ENCODE peak calls at places on chromosomes 4 and X, in eight cellular contexts. One of them, this sample, is unnamed. For H3K9me3, the result is how much of the 10 kb centered on the place peaks cover.

GRCh38 chrX:8731579-8732395 is at the start of gene ANOS1:
- DNase-seq in IMR-90: no peak
- DNase-seq in body of pancreas: peak
- DNase-seq in adrenal gland: peak
- DNase-seq in endothelial cell of umbilical vein: peak
- DNase-seq in tibial nerve: peak
- DNase-seq in stomach: peak
- DNase-seq in uterus: no peak
- DNase-seq in this sample: peak

GRCh38 chr4:84852081-84852480 is 114.4 kb downstream of the WDFY3 start:
- DNase-seq in IMR-90: peak
- DNase-seq in body of pancreas: no peak
- DNase-seq in adrenal gland: no peak
- DNase-seq in endothelial cell of umbilical vein: peak
- DNase-seq in tibial nerve: no peak
- DNase-seq in stomach: no peak
- DNase-seq in uterus: no peak
- DNase-seq in this sample: no peak

GRCh38 chr4:182978152-182978827 is 61.1 kb upstream of the DCTD start:
- DNase-seq in IMR-90: peak
- DNase-seq in body of pancreas: no peak
- DNase-seq in adrenal gland: no peak
- DNase-seq in endothelial cell of umbilical vein: peak
- DNase-seq in tibial nerve: no peak
- DNase-seq in stomach: no peak
- DNase-seq in uterus: no peak
- DNase-seq in this sample: no peak

GRCh38 chr4:98994474-98995182 is 893 bp upstream of the METAP1 start:
- DNase-seq in IMR-90: peak
- DNase-seq in body of pancreas: no peak
- DNase-seq in adrenal gland: no peak
- DNase-seq in endothelial cell of umbilical vein: no peak
- DNase-seq in tibial nerve: no peak
- DNase-seq in stomach: no peak
- DNase-seq in uterus: no peak
- DNase-seq in this sample: no peak

GRCh38 chr4:16227462-16227868 is 1.2 kb upstream of the TAPT1 start:
- DNase-seq in IMR-90: peak
- DNase-seq in body of pancreas: peak
- DNase-seq in adrenal gland: peak
- DNase-seq in endothelial cell of umbilical vein: peak
- DNase-seq in tibial nerve: peak
- DNase-seq in stomach: peak
- DNase-seq in uterus: peak
- DNase-seq in this sample: peak

GRCh38 chrX:47880927-47881326 is 44.2 kb downstream of the ZNF81 start:
- DNase-seq in IMR-90: no peak
- DNase-seq in body of pancreas: no peak
- DNase-seq in adrenal gland: no peak
- DNase-seq in endothelial cell of umbilical vein: no peak
- DNase-seq in tibial nerve: no peak
- DNase-seq in stomach: no peak
- DNase-seq in uterus: no peak
- DNase-seq in this sample: no peak

GRCh38 chr4:119690871-119691270 is 62.3 kb upstream of the PDE5A start:
- DNase-seq in IMR-90: no peak
- DNase-seq in body of pancreas: no peak
- DNase-seq in adrenal gland: no peak
- DNase-seq in endothelial cell of umbilical vein: no peak
- DNase-seq in tibial nerve: no peak
- DNase-seq in stomach: no peak
- DNase-seq in uterus: no peak
- DNase-seq in this sample: no peak

GRCh38 chr4:25861422-25861926 is 1.3 kb downstream of the SEL1L3 start:
- DNase-seq in IMR-90: peak
- DNase-seq in body of pancreas: no peak
- DNase-seq in adrenal gland: no peak
- DNase-seq in endothelial cell of umbilical vein: peak
- DNase-seq in tibial nerve: no peak
- DNase-seq in stomach: no peak
- DNase-seq in uterus: no peak
- DNase-seq in this sample: no peak

GRCh38 chr4:79364048-79364447 is 38.2 kb upstream of the NAA11 start:
- DNase-seq in IMR-90: no peak
- DNase-seq in body of pancreas: no peak
- DNase-seq in adrenal gland: no peak
- DNase-seq in endothelial cell of umbilical vein: no peak
- DNase-seq in tibial nerve: no peak
- DNase-seq in stomach: no peak
- DNase-seq in uterus: no peak
- DNase-seq in this sample: no peak

GRCh38 chr4:169080970-169081369 is 70.9 kb upstream of the CBR4 start:
- DNase-seq in IMR-90: peak
- DNase-seq in body of pancreas: no peak
- DNase-seq in adrenal gland: peak
- DNase-seq in endothelial cell of umbilical vein: peak
- DNase-seq in tibial nerve: peak
- DNase-seq in stomach: no peak
- DNase-seq in uterus: peak
- DNase-seq in this sample: peak

GRCh38 chr4:144494280-144494679 is 151.7 kb upstream of the HHIP start:
- DNase-seq in IMR-90: no peak
- DNase-seq in body of pancreas: no peak
- DNase-seq in adrenal gland: no peak
- DNase-seq in endothelial cell of umbilical vein: no peak
- DNase-seq in tibial nerve: no peak
- DNase-seq in stomach: no peak
- DNase-seq in uterus: no peak
- DNase-seq in this sample: no peak

GRCh38 chr4:25235401-25235800 is 1.6 kb downstream of the PI4K2B start:
- DNase-seq in IMR-90: no peak
- DNase-seq in body of pancreas: no peak
- DNase-seq in adrenal gland: no peak
- DNase-seq in endothelial cell of umbilical vein: no peak
- DNase-seq in tibial nerve: no peak
- DNase-seq in stomach: no peak
- DNase-seq in uterus: no peak
- DNase-seq in this sample: no peak

GRCh38 chrX:151359931-151360871 is 36.8 kb upstream of the VMA21 start:
- DNase-seq in IMR-90: no peak
- DNase-seq in body of pancreas: peak
- DNase-seq in adrenal gland: peak
- DNase-seq in endothelial cell of umbilical vein: peak
- DNase-seq in tibial nerve: no peak
- DNase-seq in stomach: peak
- DNase-seq in uterus: peak
- DNase-seq in this sample: peak

GRCh38 chr4:99808260-99808857 is 8.3 kb upstream of the DAPP1 start:
- DNase-seq in IMR-90: peak
- DNase-seq in body of pancreas: peak
- DNase-seq in adrenal gland: peak
- DNase-seq in endothelial cell of umbilical vein: peak
- DNase-seq in tibial nerve: peak
- DNase-seq in stomach: peak
- DNase-seq in uterus: no peak
- DNase-seq in this sample: peak

GRCh38 chrX:72045552-72046277 is 86.0 kb downstream of the RTL5 start:
- DNase-seq in IMR-90: no peak
- DNase-seq in body of pancreas: no peak
- DNase-seq in adrenal gland: no peak
- DNase-seq in endothelial cell of umbilical vein: peak
- DNase-seq in tibial nerve: no peak
- DNase-seq in stomach: no peak
- DNase-seq in uterus: no peak
- DNase-seq in this sample: no peak

GRCh38 chr4:125140966-125141495 is 173.7 kb upstream of the FAT4 start:
- DNase-seq in IMR-90: peak
- DNase-seq in body of pancreas: no peak
- DNase-seq in adrenal gland: no peak
- DNase-seq in endothelial cell of umbilical vein: no peak
- DNase-seq in tibial nerve: no peak
- DNase-seq in stomach: no peak
- DNase-seq in uterus: no peak
- DNase-seq in this sample: no peak

GRCh38 chr4:93730251-93730650 is 98.3 kb upstream of the ATOH1 start:
- DNase-seq in IMR-90: no peak
- DNase-seq in body of pancreas: no peak
- DNase-seq in adrenal gland: no peak
- DNase-seq in endothelial cell of umbilical vein: no peak
- DNase-seq in tibial nerve: no peak
- DNase-seq in stomach: no peak
- DNase-seq in uterus: no peak
- DNase-seq in this sample: no peak

GRCh38 chr4:46648088-46648744 is 258.3 kb upstream of the GABRA2 start:
- DNase-seq in IMR-90: peak
- DNase-seq in body of pancreas: no peak
- DNase-seq in adrenal gland: no peak
- DNase-seq in endothelial cell of umbilical vein: no peak
- DNase-seq in tibial nerve: no peak
- DNase-seq in stomach: no peak
- DNase-seq in uterus: no peak
- DNase-seq in this sample: no peak

GRCh38 chr4:127410201-127410600 is 222.6 kb upstream of the INTU start:
- DNase-seq in IMR-90: no peak
- DNase-seq in body of pancreas: no peak
- DNase-seq in adrenal gland: no peak
- DNase-seq in endothelial cell of umbilical vein: no peak
- DNase-seq in tibial nerve: no peak
- DNase-seq in stomach: no peak
- DNase-seq in uterus: no peak
- DNase-seq in this sample: no peak

GRCh38 chr4:108772402-108772801 is 9.5 kb upstream of the ETNPPL start:
- DNase-seq in IMR-90: no peak
- DNase-seq in body of pancreas: no peak
- DNase-seq in adrenal gland: no peak
- DNase-seq in endothelial cell of umbilical vein: no peak
- DNase-seq in tibial nerve: no peak
- DNase-seq in stomach: peak
- DNase-seq in uterus: no peak
- DNase-seq in this sample: peak
- TF ChIP-seq POLR2A in IMR-90: no peak
- TF ChIP-seq POLR2A in body of pancreas: no peak
- TF ChIP-seq POLR2A in adrenal gland: no peak
- TF ChIP-seq POLR2A in endothelial cell of umbilical vein: no peak
- TF ChIP-seq POLR2A in tibial nerve: no peak
- TF ChIP-seq POLR2A in stomach: no peak
- TF ChIP-seq POLR2A in uterus: no peak
- TF ChIP-seq POLR2A in this sample: no peak

DNA sequence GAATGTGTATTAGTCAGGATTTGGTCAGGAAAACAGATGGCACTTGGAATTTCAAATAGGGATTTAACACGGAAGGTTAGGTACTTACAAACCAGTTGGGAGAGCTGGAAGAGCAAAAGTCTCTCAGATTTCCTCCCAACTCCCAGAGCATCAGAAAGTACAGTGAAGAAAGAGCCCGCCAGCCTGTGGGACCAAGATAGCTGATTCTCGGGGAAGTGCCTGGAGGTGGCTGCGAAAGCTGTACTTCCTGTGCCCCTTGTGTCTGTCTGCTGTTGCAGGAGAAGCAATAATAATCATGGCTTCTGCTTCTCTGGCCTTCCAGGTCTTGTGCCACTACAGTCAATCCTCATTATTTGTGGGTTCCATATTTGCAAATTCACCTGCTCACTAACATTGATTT is 221.0 kb upstream of the BCOR start:
- DNase-seq in IMR-90: no peak
- DNase-seq in body of pancreas: no peak
- DNase-seq in adrenal gland: no peak
- DNase-seq in endothelial cell of umbilical vein: no peak
- DNase-seq in tibial nerve: no peak
- DNase-seq in stomach: no peak
- DNase-seq in uterus: no peak
- DNase-seq in this sample: no peak
- H3K9me3 ChIP-seq in IMR-90: under half
- H3K9me3 ChIP-seq in body of pancreas: under half
- H3K9me3 ChIP-seq in adrenal gland: under half
- H3K9me3 ChIP-seq in endothelial cell of umbilical vein: under half
- H3K9me3 ChIP-seq in tibial nerve: under half
- H3K9me3 ChIP-seq in stomach: half or more
- H3K9me3 ChIP-seq in uterus: under half
- H3K9me3 ChIP-seq in this sample: under half

GRCh38 chrX:103608305-103608963 is 671 bp downstream of the TCEAL3 start:
- DNase-seq in IMR-90: no peak
- DNase-seq in body of pancreas: peak
- DNase-seq in adrenal gland: peak
- DNase-seq in endothelial cell of umbilical vein: no peak
- DNase-seq in tibial nerve: no peak
- DNase-seq in stomach: no peak
- DNase-seq in uterus: peak
- DNase-seq in this sample: peak

GRCh38 chrX:103613362-103613761 is 5.6 kb downstream of the TCEAL3 start:
- DNase-seq in IMR-90: peak
- DNase-seq in body of pancreas: no peak
- DNase-seq in adrenal gland: no peak
- DNase-seq in endothelial cell of umbilical vein: no peak
- DNase-seq in tibial nerve: no peak
- DNase-seq in stomach: no peak
- DNase-seq in uterus: no peak
- DNase-seq in this sample: no peak

GRCh38 chrX:103610282-103610681 is 2.5 kb downstream of the TCEAL3 start:
- DNase-seq in IMR-90: no peak
- DNase-seq in body of pancreas: no peak
- DNase-seq in adrenal gland: no peak
- DNase-seq in endothelial cell of umbilical vein: no peak
- DNase-seq in tibial nerve: no peak
- DNase-seq in stomach: no peak
- DNase-seq in uterus: no peak
- DNase-seq in this sample: no peak

GRCh38 chrX:103607385-103608304 is at the start of gene TCEAL3:
- DNase-seq in IMR-90: peak
- DNase-seq in body of pancreas: peak
- DNase-seq in adrenal gland: peak
- DNase-seq in endothelial cell of umbilical vein: peak
- DNase-seq in tibial nerve: peak
- DNase-seq in stomach: peak
- DNase-seq in uterus: peak
- DNase-seq in this sample: peak
- TF ChIP-seq POLR2A in IMR-90: peak
- TF ChIP-seq POLR2A in body of pancreas: peak
- TF ChIP-seq POLR2A in adrenal gland: no peak
- TF ChIP-seq POLR2A in endothelial cell of umbilical vein: no peak
- TF ChIP-seq POLR2A in tibial nerve: no peak
- TF ChIP-seq POLR2A in stomach: no peak
- TF ChIP-seq POLR2A in uterus: peak
- TF ChIP-seq POLR2A in this sample: no peak

DNA sequence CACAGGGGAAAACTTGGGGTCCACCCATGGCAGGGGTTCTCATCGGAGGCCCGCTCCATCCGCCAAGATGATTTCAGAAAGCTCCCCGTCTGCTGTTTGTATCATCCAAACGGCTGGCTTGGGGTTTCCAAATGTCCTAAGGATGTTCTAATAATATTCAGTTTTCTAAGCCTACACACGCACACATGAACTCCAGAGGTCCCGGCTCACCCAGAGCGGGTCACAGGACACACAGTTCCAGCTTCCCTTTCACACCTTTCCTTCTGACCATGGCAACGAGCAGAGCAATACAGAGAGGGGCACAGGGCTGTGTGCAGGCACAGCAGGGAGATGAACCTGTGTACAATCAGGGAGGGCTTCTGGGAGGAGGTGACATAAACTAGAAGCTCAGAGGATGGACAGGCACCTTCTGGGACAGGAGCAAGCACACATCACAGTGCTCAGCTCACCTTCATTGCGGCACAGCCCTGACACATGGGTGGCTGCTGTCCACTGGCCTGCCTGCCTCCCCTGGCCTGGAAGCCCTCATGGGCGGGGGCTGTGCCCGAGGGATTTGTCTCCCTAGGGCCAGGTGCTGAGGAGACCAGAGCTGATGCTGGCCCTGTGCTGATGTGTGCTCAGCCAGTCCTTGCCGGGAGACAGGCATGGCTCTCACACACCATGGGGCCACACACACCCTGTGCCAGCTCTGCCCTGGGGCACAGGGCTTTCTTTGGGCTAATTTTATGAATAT is 44.8 kb downstream of the ABLIM2 start:
- DNase-seq in IMR-90: no peak
- DNase-seq in body of pancreas: no peak
- DNase-seq in adrenal gland: no peak
- DNase-seq in endothelial cell of umbilical vein: no peak
- DNase-seq in tibial nerve: no peak
- DNase-seq in stomach: no peak
- DNase-seq in uterus: no peak
- DNase-seq in this sample: peak
- H3K9me3 ChIP-seq in IMR-90: under half
- H3K9me3 ChIP-seq in body of pancreas: under half
- H3K9me3 ChIP-seq in adrenal gland: under half
- H3K9me3 ChIP-seq in endothelial cell of umbilical vein: under half
- H3K9me3 ChIP-seq in tibial nerve: under half
- H3K9me3 ChIP-seq in stomach: under half
- H3K9me3 ChIP-seq in uterus: under half
- H3K9me3 ChIP-seq in this sample: under half

This sample was measured in heart left ventricle.